ENCODE peak calls at places on chromosomes 3 and 15, in four cellular contexts. Y is amniotic stem cell, K is NCI-H1694 treated with DMSO at 0.1 percent for 48 hours, C is tibial nerve. A is an unnamed sample.

GRCh38 chr3:179840985-179841384 is 188.1 kb downstream of the USP13 start:
- DNase-seq in Y (no peak), K (no peak), C (no peak), A (no peak)

GRCh38 chr3:110711851-110712396 is 359.7 kb upstream of the NECTIN3 start:
- DNase-seq in Y (no peak), K (no peak), C (no peak), A (no peak)

GRCh38 chr15:93235926-93236781 is 147.1 kb upstream of the RGMA start:
- DNase-seq in Y (no peak), K (no peak), C (peak), A (no peak)

GRCh38 chr3:195269375-195270078 is 1.4 kb downstream of the XXYLT1 start:
- DNase-seq in Y (no peak), K (no peak), C (no peak), A (no peak)

GRCh38 chr3:191529992-191530391 is 69.0 kb downstream of the PYDC2 start:
- DNase-seq in Y (no peak), K (no peak), C (no peak), A (no peak)

GRCh38 chr3:9216736-9217135 is 32.7 kb downstream of the SRGAP3 start:
- DNase-seq in Y (no peak), K (no peak), C (no peak), A (no peak)

GRCh38 chr3:61877359-61877770 is 316.0 kb downstream of the PTPRG start:
- DNase-seq in Y (no peak), K (no peak), C (no peak), A (peak)

GRCh38 chr3:182370949-182371348 is 422.4 kb upstream of the ATP11B start:
- DNase-seq in Y (no peak), K (no peak), C (no peak), A (peak)

GRCh38 chr3:131072845-131073244 is 46.2 kb downstream of the NEK11 start:
- DNase-seq in Y (no peak), K (no peak), C (no peak), A (no peak)

GRCh38 chr3:102536479-102536878 is 101.7 kb downstream of the ZPLD1 start:
- DNase-seq in Y (peak), K (peak), C (no peak), A (peak)

GRCh38 chr3:51992017-51992682 is 3.5 kb downstream of the RPL29 start:
- DNase-seq in Y (no peak), K (no peak), C (no peak), A (no peak)

GRCh38 chr3:16375891-16376290 is 110.9 kb downstream of the OXNAD1 start:
- DNase-seq in Y (no peak), K (no peak), C (no peak), A (no peak)

GRCh38 chr3:2735392-2735894 is 374.7 kb downstream of the IL5RA start:
- DNase-seq in Y (no peak), K (no peak), C (no peak), A (no peak)

GRCh38 chr3:18071833-18072232 is 329.4 kb upstream of the TBC1D5 start:
- DNase-seq in Y (no peak), K (no peak), C (no peak), A (no peak)

GRCh38 chr15:68658151-68658550 is 79.4 kb downstream of the CORO2B start:
- DNase-seq in Y (no peak), K (peak), C (no peak), A (no peak)

GRCh38 chr3:150253622-150254021 is 154.5 kb upstream of the TSC22D2 start:
- DNase-seq in Y (no peak), K (peak), C (no peak), A (no peak)

GRCh38 chr3:59212128-59212764 is 162.4 kb upstream of the CFAP20DC start:
- DNase-seq in Y (peak), K (peak), C (peak), A (peak)

GRCh38 chr15:50562735-50563640 is 16.5 kb upstream of the USP50 start:
- DNase-seq in Y (no peak), K (peak), C (no peak), A (no peak)

GRCh38 chr15:98881526-98882517 is 125.8 kb downstream of the PGPEP1L start:
- DNase-seq in Y (no peak), K (peak), C (no peak), A (peak)

GRCh38 chr3:21665444-21665843 is 85.6 kb downstream of the ZNF385D start:
- DNase-seq in Y (no peak), K (no peak), C (no peak), A (no peak)

GRCh38 chr15:95559875-95560394 is 770.6 kb upstream of the NR2F2 start:
- DNase-seq in Y (peak), K (no peak), C (peak), A (peak)

GRCh38 chr15:72202302-72202701 is 4.7 kb upstream of the GRAMD2A start:
- DNase-seq in Y (no peak), K (no peak), C (no peak), A (no peak)

GRCh38 chr3:38544926-38545325 is 48.8 kb downstream of the EXOG start:
- DNase-seq in Y (no peak), K (no peak), C (no peak), A (no peak)

GRCh38 chr3:123884258-123884831 is at the start of gene MYLK:
- DNase-seq in Y (peak), K (peak), C (peak), A (peak)

GRCh38 chr15:80932989-80933388 is 56.6 kb downstream of the MESD start:
- DNase-seq in Y (no peak), K (no peak), C (peak), A (no peak)

GRCh38 chr15:58243083-58243482 is 104.9 kb downstream of the AQP9 start:
- DNase-seq in Y (no peak), K (peak), C (no peak), A (no peak)

GRCh38 chr3:150874666-150875219 is 30.5 kb downstream of the MINDY4B start:
- DNase-seq in Y (no peak), K (no peak), C (no peak), A (no peak)

GRCh38 chr15:70089692-70089971 is 8.1 kb downstream of the TLE3 start:
- DNase-seq in Y (no peak), K (no peak), C (no peak), A (no peak)

GRCh38 chr3:132231633-132232032 is 85.6 kb upstream of the ACP3 start:
- DNase-seq in Y (no peak), K (no peak), C (no peak), A (peak)

GRCh38 chr3:14418259-14418658 is 15.9 kb downstream of the SLC6A6 start:
- DNase-seq in Y (no peak), K (no peak), C (no peak), A (no peak)

GRCh38 chr15:34301058-34301457 is 36.5 kb downstream of the SLC12A6 start:
- DNase-seq in Y (no peak), K (no peak), C (no peak), A (no peak)

GRCh38 chr3:99532246-99532645 is 106.1 kb upstream of the COL8A1 start:
- DNase-seq in Y (peak), K (peak), C (peak), A (peak)

GRCh38 chr3:49769516-49769915 is 16.8 kb downstream of the IP6K1 start:
- DNase-seq in Y (no peak), K (no peak), C (no peak), A (no peak)

GRCh38 chr3:142028174-142028833 is 121.0 kb downstream of the TFDP2 start:
- DNase-seq in Y (peak), K (no peak), C (peak), A (peak)

GRCh38 chr3:76523337-76523736 is 516.6 kb upstream of the ROBO2 start:
- DNase-seq in Y (no peak), K (no peak), C (no peak), A (no peak)

A was measured in HCT116.